ENCODE peak calls at places on chromosome 22, in four cellular contexts. T, C, W and S are unnamed samples.
A peak's percentile ranks its signal among the peaks of the same experiment; 100 is the strongest.

GRCh38 chr22:29030618-29031235 is 30.9 kb downstream of the C22orf31 start:
- DNase-seq in C (peak; percentile 90), T (no peak), W (peak; percentile 71), S (peak; percentile 92)

GRCh38 chr22:42985541-42985925 is 29.4 kb downstream of the PACSIN2 start:
- DNase-seq in C (no peak), T (no peak), W (no peak), S (no peak)

GRCh38 chr22:38709306-38709705 is 3.6 kb downstream of the GTPBP1 start:
- DNase-seq in W (no peak), T (no peak), C (no peak), S (no peak)

GRCh38 chr22:17412232-17412631 is 43.0 kb downstream of the CECR2 start:
- DNase-seq in C (no peak), W (no peak), T (no peak), S (no peak)

GRCh38 chr22:44583854-44584253 is 85.8 kb upstream of the RTL6 start:
- DNase-seq in T (no peak), C (no peak), W (no peak), S (no peak)

GRCh38 chr22:25702571-25703167 is 39.3 kb upstream of the MYO18B start:
- DNase-seq in W (no peak), C (no peak), T (no peak), S (no peak)

GRCh38 chr22:41288245-41288946 is 2.4 kb upstream of the RANGAP1 start:
- DNase-seq in T (no peak), C (peak; percentile 76), W (no peak), S (peak; percentile 62)

GRCh38 chr22:41914611-41915034 is 251 bp downstream of the SHISA8 start:
- DNase-seq in T (no peak), C (no peak), W (no peak), S (no peak)

GRCh38 chr22:43329061-43329460 is 14.1 kb downstream of the SCUBE1 start:
- DNase-seq in T (no peak), C (no peak), W (no peak), S (no peak)

GRCh38 chr22:27534720-27535125 is 266.8 kb downstream of the MN1 start:
- DNase-seq in T (no peak), C (no peak), W (no peak), S (no peak)

GRCh38 chr22:37566903-37567798 is 6.9 kb downstream of the CDC42EP1 start:
- DNase-seq in W (peak; percentile 84), C (peak; percentile 96), T (peak; percentile 92), S (peak; percentile 92)

GRCh38 chr22:29154364-29155048 is 51.2 kb upstream of the EMID1 start:
- DNase-seq in C (peak; percentile 74), W (peak; percentile 83), T (peak; percentile 59), S (peak; percentile 81)

GRCh38 chr22:27212617-27213177 is 555.3 kb downstream of the MIAT start:
- DNase-seq in W (peak; percentile 16), C (peak; percentile 75), T (no peak), S (no peak)

GRCh38 chr22:23580586-23581251 is 629 bp upstream of the IGLL1 start:
- DNase-seq in C (no peak), W (no peak), T (no peak), S (no peak)

GRCh38 chr22:23781533-23781932 is 5.2 kb upstream of the SMARCB1 start:
- DNase-seq in T (no peak), C (no peak), W (no peak), S (no peak)

GRCh38 chr22:43109511-43109910 is 1.0 kb upstream of the BIK start:
- DNase-seq in W (no peak), T (no peak), C (no peak), S (no peak)

GRCh38 chr22:38403806-38404205 is 51.2 kb downstream of the KCNJ4 start:
- DNase-seq in C (no peak), T (no peak), W (no peak), S (no peak)

GRCh38 chr22:19826619-19826950 is 28.1 kb downstream of the GNB1L start:
- DNase-seq in C (no peak), W (no peak), T (no peak), S (no peak)
- H3K4me3 ChIP-seq in C (no peak overlapping the region), W (no peak overlapping the region), T (no peak overlapping the region), S (no peak overlapping the region)

GRCh38 chr22:48574776-48575566 is 1252.7 kb downstream of the BRD1 start:
- DNase-seq in C (peak; percentile 22), T (no peak), W (peak; percentile 19), S (peak; percentile 75)
- TF ChIP-seq CTCF in C (no peak), T (no peak), W (no peak), S (peak; percentile 20)

DNA sequence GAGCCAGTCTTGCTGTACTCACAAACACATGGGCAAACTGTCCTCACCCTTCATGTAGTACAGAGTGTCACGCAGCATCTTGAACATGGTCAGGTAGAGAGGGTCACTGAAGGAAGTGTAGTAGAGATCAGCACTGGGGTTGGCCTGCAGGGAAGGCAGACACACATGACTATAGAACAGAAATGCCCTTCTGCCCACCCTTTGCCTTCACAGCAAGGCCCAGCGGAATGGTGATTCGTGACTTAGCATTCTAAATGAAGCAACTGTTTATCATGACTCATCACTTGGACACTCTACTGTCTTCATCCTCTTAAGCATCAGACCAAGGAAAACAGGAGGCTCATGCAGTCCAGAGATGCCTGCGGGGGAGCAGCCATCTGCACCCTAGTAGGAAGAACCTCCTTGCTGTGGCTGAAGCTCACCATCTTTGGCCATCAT is 33.4 kb downstream of the SERPIND1 start:
- DNase-seq in T (no peak), C (no peak), W (no peak), S (peak; percentile 20)
- H3K4me1 ChIP-seq in T (peaks cover 18% of the 10 kb centered on the region), C (no peaks in the 10 kb centered on the region), W (no peaks in the 10 kb centered on the region), S (no peaks in the 10 kb centered on the region)

DNA sequence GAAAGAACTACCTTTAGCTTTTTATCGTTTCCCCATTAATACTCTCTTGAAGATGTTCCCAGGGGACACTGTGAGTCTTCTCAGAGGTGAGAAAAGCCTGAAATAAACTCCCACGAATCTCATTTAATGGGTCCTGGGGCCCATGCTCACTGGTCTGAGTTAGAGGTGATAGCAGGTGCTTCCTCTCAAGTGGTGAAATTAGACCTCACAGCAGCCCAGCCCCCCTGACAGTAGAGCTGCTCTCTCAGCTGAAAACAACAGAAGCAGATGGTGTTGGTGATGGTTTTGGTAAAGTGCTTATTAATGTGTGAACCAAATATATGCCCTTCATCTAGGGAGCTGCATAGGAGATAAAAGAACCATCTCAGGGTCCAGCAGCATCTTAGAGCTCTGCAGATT is 76.8 kb upstream of the VPREB1 start:
- DNase-seq in C (no peak), W (no peak), T (no peak), S (no peak)
- H3K4me3 ChIP-seq in C (no peak overlapping the region), W (no peak overlapping the region), T (peak overlapping the region; percentile 30), S (no peak overlapping the region)

DNA sequence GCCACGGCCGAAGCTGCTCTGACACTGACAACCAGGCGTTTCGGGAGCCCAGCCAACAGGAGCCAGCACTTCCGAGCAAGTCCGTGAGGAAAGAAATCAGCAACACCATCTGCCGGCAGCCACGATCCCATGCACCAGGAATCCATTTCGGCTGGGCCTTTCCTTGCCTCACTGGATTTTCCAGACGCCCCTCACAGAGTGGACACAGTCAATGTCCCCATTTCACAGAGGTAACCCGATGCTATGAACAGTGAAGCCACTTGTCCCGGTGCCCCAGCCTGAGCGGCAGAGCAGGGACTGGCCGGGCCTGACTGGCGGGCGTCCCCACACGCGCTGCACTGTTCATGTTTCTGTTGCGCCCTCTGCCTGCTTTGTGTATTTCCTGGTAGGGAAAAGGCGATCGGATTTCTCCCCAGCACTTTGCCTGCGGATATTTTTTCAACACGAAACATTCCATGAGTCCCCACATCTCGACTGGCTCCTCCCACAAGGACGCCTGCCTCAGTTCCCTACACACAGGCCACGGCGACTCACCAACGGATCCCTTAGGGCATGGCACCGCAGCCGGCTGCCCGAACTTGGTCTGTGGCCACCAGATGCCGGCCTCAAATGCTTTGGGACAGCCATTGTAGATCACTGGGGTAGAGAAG is 55.3 kb downstream of the TRMU start:
- DNase-seq in W (peak; percentile 71), T (no peak), C (no peak), S (peak; percentile 89)
- TF ChIP-seq CTCF in W (no peak), T (no peak), C (no peak), S (peak; percentile 27)

DNA sequence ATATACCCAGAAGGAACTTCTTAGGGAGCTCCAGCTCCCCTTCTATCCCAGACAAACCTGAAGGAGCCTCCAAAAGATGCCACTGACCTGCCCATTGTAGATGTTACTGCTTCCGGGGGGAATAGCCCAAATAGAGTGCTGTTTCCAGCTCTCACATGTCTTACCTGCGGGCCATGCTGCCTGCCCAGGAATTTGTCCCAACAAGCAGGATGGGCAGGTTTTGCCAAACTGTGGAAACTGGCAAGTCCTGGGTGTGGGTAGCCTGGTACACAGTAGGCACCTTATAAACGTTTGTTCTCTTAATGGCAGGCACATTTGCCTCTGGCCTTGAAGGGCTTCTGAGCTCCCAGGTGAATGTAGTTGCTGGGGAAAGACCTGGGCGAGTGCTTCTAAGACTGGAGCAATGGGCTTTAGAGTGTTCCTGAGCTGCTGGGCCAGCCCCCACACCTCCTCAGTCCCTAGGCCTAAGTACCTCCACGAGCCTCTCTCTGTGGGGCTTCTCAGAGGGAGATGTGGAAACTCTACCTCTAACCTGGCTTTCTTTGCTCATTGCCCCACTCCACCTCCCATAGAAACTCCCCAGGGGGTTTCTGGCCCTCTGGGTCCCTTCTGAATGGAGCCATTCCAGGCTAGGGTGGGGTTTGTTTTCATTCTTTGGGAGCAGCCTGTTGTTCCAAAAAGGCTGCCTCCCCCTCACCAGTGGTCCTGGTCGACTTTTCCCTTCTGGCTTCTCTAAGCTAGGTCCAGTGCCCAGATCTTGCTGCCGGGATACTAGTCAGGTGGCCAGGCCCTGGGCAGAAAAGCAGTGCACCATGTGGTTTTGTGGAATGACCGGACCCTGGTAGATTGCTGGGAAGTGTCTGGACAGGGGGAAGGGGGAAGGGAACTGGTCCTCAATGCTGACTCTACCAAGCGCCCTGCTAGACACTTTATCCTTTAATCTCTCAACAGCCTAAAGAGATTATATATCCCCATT is 37.2 kb downstream of the LIMK2 start:
- DNase-seq in C (no peak), W (no peak), T (no peak), S (no peak)
- H3K4me1 ChIP-seq in C (peaks cover 21% of the 10 kb centered on the region), W (peaks cover 58% of the 10 kb centered on the region), T (peaks cover 18% of the 10 kb centered on the region), S (peaks cover 47% of the 10 kb centered on the region)

DNA sequence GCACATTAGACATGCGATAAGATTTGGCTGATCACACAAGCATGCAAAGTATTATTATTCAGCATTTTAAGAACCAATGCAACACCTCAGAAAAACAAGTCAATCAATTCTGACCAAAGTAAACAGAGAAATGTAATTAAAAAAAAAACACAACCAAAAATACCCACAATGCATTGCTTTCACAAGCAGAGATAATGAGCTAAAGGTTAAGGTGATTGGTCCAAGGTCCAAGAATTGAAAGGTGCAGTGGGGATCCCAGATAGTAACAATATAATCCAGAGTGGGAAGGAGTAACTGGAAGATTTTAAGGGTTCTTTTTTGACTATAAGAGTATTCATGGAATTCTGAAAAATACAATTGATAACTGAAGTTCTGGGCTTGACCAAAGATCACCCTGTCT is 39.0 kb downstream of the APOL5 start:
- DNase-seq in C (no peak), T (no peak), W (no peak), S (no peak)
- H3K4me3 ChIP-seq in C (no peak overlapping the region), T (no peak overlapping the region), W (no peak overlapping the region), S (no peak overlapping the region)

DNA sequence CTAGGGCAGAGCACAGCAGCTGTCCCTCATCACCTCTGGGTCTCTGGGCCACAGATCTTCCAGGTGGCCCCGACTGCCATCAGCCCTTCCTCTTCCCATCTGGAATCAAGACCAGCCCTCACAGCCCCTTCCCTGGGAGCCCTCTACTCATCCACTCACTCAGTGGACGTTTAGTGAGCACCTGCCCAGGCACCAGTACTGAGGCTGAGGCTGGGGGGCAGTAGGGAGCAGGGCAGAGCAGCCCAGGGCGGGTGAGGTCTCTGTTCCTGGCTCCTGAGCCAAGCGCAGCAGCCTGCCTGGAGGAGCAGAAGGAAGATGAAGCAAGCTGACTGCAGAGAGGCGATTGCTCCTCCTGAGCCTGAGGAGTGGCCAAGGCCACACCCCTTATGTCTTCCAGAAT is 5.5 kb downstream of the MAPK8IP2 start:
- DNase-seq in T (no peak), W (no peak), C (no peak), S (no peak)
- TF ChIP-seq CTCF in T (no peak), W (no peak), C (no peak), S (no peak)